ENCODE peak calls at places on chromosomes 12 and 14, in nine cellular contexts. Y is esophagus muscularis mucosa; U is PC-9; Z is GM23248; K is aorta; J is CD4-positive, alpha-beta memory T cell; W is H9; C is spleen; L is OCI-LY7. E is an unnamed sample.

GRCh38 chr12:47277972-47278448 is 198.3 kb upstream of the AMIGO2 start:
- DNase-seq in Y (no peak), U (peak; percentile 92), Z (peak; percentile 99), K (no peak), J (no peak), W (no peak), C (no peak), L (no peak), E (peak; percentile 83)

GRCh38 chr14:21089877-21090193 is 8.6 kb downstream of the ZNF219 start:
- DNase-seq in Y (no peak), U (no peak), Z (no peak), K (no peak), J (no peak), W (no peak), C (no peak), L (no peak), E (no peak)

GRCh38 chr12:49750027-49750977 is 8.9 kb downstream of the TMBIM6 start:
- DNase-seq in Y (no peak), U (peak; percentile 55), Z (peak; percentile 92), K (no peak), J (peak; percentile 43), W (no peak), C (no peak), L (peak; percentile 44), E (no peak)

GRCh38 chr12:79327465-79327864 is 363.3 kb downstream of the PAWR start:
- DNase-seq in Y (no peak), U (no peak), Z (no peak), K (no peak), J (no peak), W (no peak), C (no peak), L (no peak), E (no peak)

GRCh38 chr12:62192486-62193250 is 67.5 kb upstream of the USP15 start:
- DNase-seq in Y (no peak), U (no peak), Z (peak; percentile 88), K (peak; percentile 76), J (peak; percentile 75), W (peak; percentile 85), C (peak; percentile 80), L (peak; percentile 61), E (no peak)

GRCh38 chr14:84750284-84750683 is 779.7 kb upstream of the FLRT2 start:
- DNase-seq in Y (no peak), U (no peak), Z (no peak), K (no peak), J (no peak), W (no peak), C (no peak), L (no peak), E (no peak)

GRCh38 chr12:95220726-95221125 is 3.1 kb downstream of the VEZT start:
- DNase-seq in Y (no peak), U (peak; percentile 77), Z (no peak), K (no peak), J (no peak), W (no peak), C (no peak), L (no peak), E (no peak)

GRCh38 chr14:57136669-57137068 is 132.0 kb downstream of the EXOC5 start:
- DNase-seq in Y (no peak), U (no peak), Z (no peak), K (no peak), J (no peak), W (no peak), C (no peak), L (no peak), E (no peak)

GRCh38 chr12:72272731-72273498 is 745 bp downstream of the TRHDE start:
- DNase-seq in Y (no peak), U (no peak), Z (peak; percentile 40), K (peak; percentile 75), J (no peak), W (peak; percentile 46), C (peak; percentile 72), L (no peak), E (no peak)

GRCh38 chr14:100874411-100875091 is 29.0 kb downstream of the RTL1 start:
- DNase-seq in Y (no peak), U (no peak), Z (no peak), K (peak; percentile 51), J (no peak), W (no peak), C (peak; percentile 60), L (no peak), E (no peak)

GRCh38 chr12:92585106-92585775 is 117.5 kb upstream of the PLEKHG7 start:
- DNase-seq in Y (no peak), U (no peak), Z (no peak), K (no peak), J (no peak), W (no peak), C (no peak), L (no peak), E (no peak)

DNA sequence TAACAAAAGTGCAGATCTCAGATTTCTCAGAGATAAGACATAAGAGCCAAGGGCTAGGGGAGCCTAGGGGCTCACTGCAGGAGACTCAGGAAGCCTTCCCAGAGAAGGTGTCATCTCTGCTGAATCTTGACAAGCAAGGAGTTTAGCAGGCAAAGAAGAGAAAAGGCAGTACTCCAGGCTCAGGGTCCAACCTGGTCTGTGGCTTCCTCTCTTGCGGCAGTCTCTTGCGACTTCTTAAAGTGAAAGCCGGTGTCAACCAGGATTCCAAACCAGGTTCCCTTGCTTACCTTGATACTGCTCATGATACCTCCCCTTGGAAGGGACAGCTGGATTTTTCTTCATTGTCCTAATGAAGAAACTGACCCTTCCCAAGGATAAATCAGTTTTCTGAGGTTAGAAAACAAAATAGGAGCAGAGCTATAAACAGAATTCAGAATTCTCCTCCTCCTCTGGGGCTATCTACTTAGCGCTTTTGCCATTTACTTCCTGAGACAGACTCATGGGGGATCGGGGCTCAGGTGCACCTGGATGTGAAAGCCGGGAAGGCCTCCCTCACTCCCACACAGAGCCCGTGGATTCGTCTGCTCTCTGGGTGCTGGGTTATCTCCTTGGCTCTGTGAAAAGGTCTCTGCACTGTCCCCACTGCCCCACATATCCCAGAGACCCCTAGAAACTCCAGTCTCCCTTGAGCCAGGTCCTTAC is 1.8 kb upstream of the SCNN1A start:
- DNase-seq in Y (no peak), U (no peak), Z (no peak), K (no peak), J (peak; percentile 24), W (no peak), C (no peak), L (peak; percentile 21), E (no peak)
- H3K4me1 ChIP-seq in Y (peaks cover 66% of the 10 kb centered on the region), U (peaks cover 34% of the 10 kb centered on the region), Z (peaks cover 33% of the 10 kb centered on the region), K (no peaks in the 10 kb centered on the region), J (peaks cover 29% of the 10 kb centered on the region), W (peaks cover 16% of the 10 kb centered on the region), C (peaks cover 29% of the 10 kb centered on the region), L (peaks cover 10% of the 10 kb centered on the region), E (peaks cover 68% of the 10 kb centered on the region)

GRCh38 chr12:101280006-101280505 is at the start of gene UTP20:
- DNase-seq in Y (peak; percentile 98), U (peak; percentile 71), Z (peak; percentile 97), K (peak; percentile 98), J (peak; percentile 92), W (peak; percentile 94), C (peak; percentile 97), L (peak; percentile 92), E (peak; percentile 55)
- H3K27ac ChIP-seq in Y (peak within 1 kb of the TSS; percentile 38), U (peak within 1 kb of the TSS; percentile 17), Z (peak within 1 kb of the TSS; percentile 45), K (no peak within 1 kb of the TSS), J (peak within 1 kb of the TSS; percentile 56), W (no peak within 1 kb of the TSS), C (no peak within 1 kb of the TSS), L (peak within 1 kb of the TSS; percentile 17), E (peak within 1 kb of the TSS; percentile 84)

GRCh38 chr12:116150452-116150851 is 127.0 kb downstream of the MED13L start:
- DNase-seq in Y (no peak), U (no peak), Z (no peak), K (no peak), J (no peak), W (no peak), C (no peak), L (no peak), E (no peak)

GRCh38 chr12:116153096-116153495 is 124.4 kb downstream of the MED13L start:
- DNase-seq in Y (no peak), U (no peak), Z (no peak), K (no peak), J (no peak), W (no peak), C (no peak), L (no peak), E (no peak)

GRCh38 chr12:116150001-116150400 is 127.5 kb downstream of the MED13L start:
- DNase-seq in Y (no peak), U (no peak), Z (peak; percentile 16), K (no peak), J (no peak), W (no peak), C (no peak), L (no peak), E (no peak)

GRCh38 chr12:116153983-116154382 is 123.5 kb downstream of the MED13L start:
- DNase-seq in Y (no peak), U (no peak), Z (no peak), K (no peak), J (no peak), W (no peak), C (no peak), L (no peak), E (no peak)

GRCh38 chr12:116152268-116152667 is 125.2 kb downstream of the MED13L start:
- DNase-seq in Y (no peak), U (no peak), Z (peak; percentile 42), K (no peak), J (no peak), W (no peak), C (no peak), L (no peak), E (no peak)
- H3K4me1 ChIP-seq in Y (peaks cover 60% of the 10 kb centered on the region), U (peaks cover 4% of the 10 kb centered on the region), Z (peaks cover 31% of the 10 kb centered on the region), K (peaks cover 8% of the 10 kb centered on the region), J (peaks cover 36% of the 10 kb centered on the region), W (peaks cover 3% of the 10 kb centered on the region), C (peaks cover 11% of the 10 kb centered on the region), L (no peaks in the 10 kb centered on the region), E (no peaks in the 10 kb centered on the region)

GRCh38 chr12:11958216-11959091 is 112.3 kb upstream of the BCL2L14 start:
- DNase-seq in Y (peak; percentile 79), U (peak; percentile 92), Z (peak; percentile 97), K (no peak), J (peak; percentile 8), W (no peak), C (no peak), L (no peak), E (no peak)
- H3K27ac ChIP-seq in Y (no peak overlapping the region), U (peak overlapping the region; percentile 99), Z (peak overlapping the region; percentile 97), K (no peak overlapping the region), J (no peak overlapping the region), W (no peak overlapping the region), C (no peak overlapping the region), L (no peak overlapping the region), E (peak overlapping the region; percentile 67)

GRCh38 chr12:64051057-64051456 is 171.0 kb downstream of the KICS2 start:
- DNase-seq in Y (no peak), U (no peak), Z (no peak), K (no peak), J (no peak), W (no peak), C (no peak), L (no peak), E (no peak)
- H3K4me1 ChIP-seq in Y (no peaks in the 10 kb centered on the region), U (no peaks in the 10 kb centered on the region), Z (no peaks in the 10 kb centered on the region), K (no peaks in the 10 kb centered on the region), J (no peaks in the 10 kb centered on the region), W (no peaks in the 10 kb centered on the region), C (no peaks in the 10 kb centered on the region), L (no peaks in the 10 kb centered on the region), E (no peaks in the 10 kb centered on the region)

DNA sequence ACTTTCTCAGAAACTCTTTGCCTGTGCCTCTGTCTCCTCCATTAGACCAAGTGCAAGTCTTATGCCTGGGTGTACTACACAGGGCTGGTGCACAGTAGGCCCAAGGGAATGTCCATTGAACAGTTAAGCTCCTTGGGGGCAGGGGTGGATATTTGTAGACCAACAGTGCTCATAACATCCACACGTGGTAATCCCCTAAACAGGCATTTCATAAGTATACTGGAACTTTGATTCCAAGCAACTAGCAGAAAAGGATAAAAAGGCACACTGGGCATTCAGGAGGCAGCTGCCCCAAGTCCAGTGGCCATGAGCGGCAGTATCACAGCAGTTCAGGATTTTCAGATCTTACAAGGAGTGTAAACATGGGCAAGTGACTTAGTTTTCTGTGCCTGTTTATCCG is 16.8 kb downstream of the NUAK1 start:
- DNase-seq in Y (no peak), U (no peak), Z (no peak), K (no peak), J (no peak), W (no peak), C (no peak), L (no peak), E (no peak)
- H3K27ac ChIP-seq in Y (peak overlapping the region; percentile 28), U (no peak overlapping the region), Z (no peak overlapping the region), K (peak overlapping the region; percentile 96), J (no peak overlapping the region), W (no peak overlapping the region), C (no peak overlapping the region), L (no peak overlapping the region), E (no peak overlapping the region)

E was measured in keratinocyte.